ENCODE peak calls at places on chromosomes 1 and 21, in ten cellular contexts. One of them, this sample, is unnamed.

GRCh38 chr1:3731543-3731942 is 20.7 kb upstream of the CCDC27 start:
- DNase-seq in A549: no peak
- DNase-seq in T-helper 9 cell: no peak
- DNase-seq in NCI-H345: no peak
- DNase-seq in GM23248: peak
- DNase-seq in GM20000: no peak
- DNase-seq in GM23338: no peak
- DNase-seq in stimulated activated CD4-positive, alpha-beta T cell treated with anti-CD3 and anti-CD28 coated beads, TNF-alpha, amount 100 ng/mL, for 1 hour: no peak
- DNase-seq in SHP77: no peak
- DNase-seq in stomach: no peak
- DNase-seq in this sample: no peak

GRCh38 chr1:978835-979743 is 2.8 kb downstream of the PERM1 start:
- DNase-seq in stimulated activated CD4-positive, alpha-beta T cell treated with anti-CD3 and anti-CD28 coated beads, TNF-alpha, amount 100 ng/mL, for 1 hour: no peak
- DNase-seq in T-helper 9 cell: no peak
- DNase-seq in GM20000: no peak
- DNase-seq in NCI-H345: no peak
- DNase-seq in GM23338: no peak
- DNase-seq in GM23248: no peak
- DNase-seq in SHP77: no peak
- DNase-seq in A549: no peak
- DNase-seq in stomach: no peak
- DNase-seq in this sample: no peak

GRCh38 chr1:93463960-93464359 is 16.0 kb downstream of the FNBP1L start:
- DNase-seq in NCI-H345: no peak
- DNase-seq in GM20000: no peak
- DNase-seq in GM23338: no peak
- DNase-seq in T-helper 9 cell: no peak
- DNase-seq in GM23248: no peak
- DNase-seq in A549: no peak
- DNase-seq in SHP77: no peak
- DNase-seq in stomach: no peak
- DNase-seq in stimulated activated CD4-positive, alpha-beta T cell treated with anti-CD3 and anti-CD28 coated beads, TNF-alpha, amount 100 ng/mL, for 1 hour: no peak
- DNase-seq in this sample: no peak

GRCh38 chr21:37564341-37564923 is 197.9 kb downstream of the DYRK1A start:
- DNase-seq in GM23338: peak
- DNase-seq in SHP77: peak
- DNase-seq in stomach: peak
- DNase-seq in NCI-H345: peak
- DNase-seq in stimulated activated CD4-positive, alpha-beta T cell treated with anti-CD3 and anti-CD28 coated beads, TNF-alpha, amount 100 ng/mL, for 1 hour: peak
- DNase-seq in T-helper 9 cell: peak
- DNase-seq in GM20000: peak
- DNase-seq in GM23248: peak
- DNase-seq in A549: peak
- DNase-seq in this sample: no peak

GRCh38 chr1:163307479-163308171 is 14.1 kb upstream of the NUF2 start:
- DNase-seq in A549: no peak
- DNase-seq in SHP77: no peak
- DNase-seq in NCI-H345: no peak
- DNase-seq in stomach: no peak
- DNase-seq in T-helper 9 cell: no peak
- DNase-seq in GM20000: no peak
- DNase-seq in GM23338: no peak
- DNase-seq in stimulated activated CD4-positive, alpha-beta T cell treated with anti-CD3 and anti-CD28 coated beads, TNF-alpha, amount 100 ng/mL, for 1 hour: no peak
- DNase-seq in GM23248: peak
- DNase-seq in this sample: no peak

GRCh38 chr1:5563861-5564577 is 428.2 kb downstream of the NPHP4 start:
- DNase-seq in T-helper 9 cell: no peak
- DNase-seq in SHP77: no peak
- DNase-seq in stomach: no peak
- DNase-seq in GM23248: no peak
- DNase-seq in GM20000: no peak
- DNase-seq in stimulated activated CD4-positive, alpha-beta T cell treated with anti-CD3 and anti-CD28 coated beads, TNF-alpha, amount 100 ng/mL, for 1 hour: no peak
- DNase-seq in A549: no peak
- DNase-seq in GM23338: no peak
- DNase-seq in NCI-H345: no peak
- DNase-seq in this sample: no peak

GRCh38 chr1:119984771-119985170 is 84.7 kb downstream of the NOTCH2 start:
- DNase-seq in T-helper 9 cell: no peak
- DNase-seq in GM20000: no peak
- DNase-seq in NCI-H345: no peak
- DNase-seq in SHP77: no peak
- DNase-seq in stimulated activated CD4-positive, alpha-beta T cell treated with anti-CD3 and anti-CD28 coated beads, TNF-alpha, amount 100 ng/mL, for 1 hour: no peak
- DNase-seq in A549: no peak
- DNase-seq in GM23248: no peak
- DNase-seq in GM23338: no peak
- DNase-seq in stomach: no peak
- DNase-seq in this sample: no peak

GRCh38 chr1:36705629-36706028 is 222.9 kb upstream of the CSF3R start:
- DNase-seq in stimulated activated CD4-positive, alpha-beta T cell treated with anti-CD3 and anti-CD28 coated beads, TNF-alpha, amount 100 ng/mL, for 1 hour: no peak
- DNase-seq in GM20000: no peak
- DNase-seq in GM23248: no peak
- DNase-seq in T-helper 9 cell: no peak
- DNase-seq in NCI-H345: no peak
- DNase-seq in SHP77: peak
- DNase-seq in A549: no peak
- DNase-seq in stomach: no peak
- DNase-seq in GM23338: no peak
- DNase-seq in this sample: peak

GRCh38 chr1:224183591-224184312 is 712 bp downstream of the DEGS1 start:
- DNase-seq in T-helper 9 cell: peak
- DNase-seq in GM23248: peak
- DNase-seq in SHP77: peak
- DNase-seq in GM23338: peak
- DNase-seq in stomach: peak
- DNase-seq in stimulated activated CD4-positive, alpha-beta T cell treated with anti-CD3 and anti-CD28 coated beads, TNF-alpha, amount 100 ng/mL, for 1 hour: peak
- DNase-seq in A549: peak
- DNase-seq in NCI-H345: peak
- DNase-seq in GM20000: peak
- DNase-seq in this sample: peak

GRCh38 chr1:48228156-48228555 is 5.6 kb downstream of the SLC5A9 start:
- DNase-seq in GM20000: no peak
- DNase-seq in stimulated activated CD4-positive, alpha-beta T cell treated with anti-CD3 and anti-CD28 coated beads, TNF-alpha, amount 100 ng/mL, for 1 hour: no peak
- DNase-seq in A549: no peak
- DNase-seq in T-helper 9 cell: no peak
- DNase-seq in NCI-H345: no peak
- DNase-seq in GM23338: peak
- DNase-seq in stomach: no peak
- DNase-seq in GM23248: peak
- DNase-seq in SHP77: no peak
- DNase-seq in this sample: no peak

GRCh38 chr1:197156692-197157091 is 10.2 kb upstream of the ASPM start:
- DNase-seq in GM23248: peak
- DNase-seq in GM20000: no peak
- DNase-seq in stomach: no peak
- DNase-seq in A549: no peak
- DNase-seq in stimulated activated CD4-positive, alpha-beta T cell treated with anti-CD3 and anti-CD28 coated beads, TNF-alpha, amount 100 ng/mL, for 1 hour: no peak
- DNase-seq in SHP77: no peak
- DNase-seq in GM23338: peak
- DNase-seq in NCI-H345: no peak
- DNase-seq in T-helper 9 cell: no peak
- DNase-seq in this sample: no peak

GRCh38 chr1:15187175-15187810 is 33.7 kb downstream of the TMEM51 start:
- DNase-seq in stomach: no peak
- DNase-seq in NCI-H345: no peak
- DNase-seq in GM20000: no peak
- DNase-seq in stimulated activated CD4-positive, alpha-beta T cell treated with anti-CD3 and anti-CD28 coated beads, TNF-alpha, amount 100 ng/mL, for 1 hour: no peak
- DNase-seq in A549: no peak
- DNase-seq in SHP77: no peak
- DNase-seq in T-helper 9 cell: no peak
- DNase-seq in GM23248: no peak
- DNase-seq in GM23338: no peak
- DNase-seq in this sample: no peak

GRCh38 chr21:44966135-44967081 is 26.6 kb downstream of the SLX9 start:
- DNase-seq in T-helper 9 cell: no peak
- DNase-seq in SHP77: no peak
- DNase-seq in stomach: no peak
- DNase-seq in NCI-H345: no peak
- DNase-seq in GM20000: no peak
- DNase-seq in GM23248: no peak
- DNase-seq in A549: no peak
- DNase-seq in GM23338: no peak
- DNase-seq in stimulated activated CD4-positive, alpha-beta T cell treated with anti-CD3 and anti-CD28 coated beads, TNF-alpha, amount 100 ng/mL, for 1 hour: no peak
- DNase-seq in this sample: no peak

GRCh38 chr1:115507256-115507589 is 134.5 kb upstream of the VANGL1 start:
- DNase-seq in NCI-H345: no peak
- DNase-seq in A549: no peak
- DNase-seq in stomach: no peak
- DNase-seq in GM20000: no peak
- DNase-seq in SHP77: peak
- DNase-seq in T-helper 9 cell: no peak
- DNase-seq in stimulated activated CD4-positive, alpha-beta T cell treated with anti-CD3 and anti-CD28 coated beads, TNF-alpha, amount 100 ng/mL, for 1 hour: no peak
- DNase-seq in GM23338: peak
- DNase-seq in GM23248: peak
- DNase-seq in this sample: peak

GRCh38 chr1:160257411-160258015 is 4.8 kb downstream of the DCAF8 start:
- DNase-seq in GM23248: no peak
- DNase-seq in stimulated activated CD4-positive, alpha-beta T cell treated with anti-CD3 and anti-CD28 coated beads, TNF-alpha, amount 100 ng/mL, for 1 hour: no peak
- DNase-seq in GM20000: no peak
- DNase-seq in GM23338: peak
- DNase-seq in SHP77: no peak
- DNase-seq in T-helper 9 cell: no peak
- DNase-seq in stomach: no peak
- DNase-seq in A549: no peak
- DNase-seq in NCI-H345: no peak
- DNase-seq in this sample: no peak

GRCh38 chr1:224513383-224513782 is 78.8 kb upstream of the WDR26 start:
- DNase-seq in GM20000: no peak
- DNase-seq in T-helper 9 cell: no peak
- DNase-seq in SHP77: no peak
- DNase-seq in stimulated activated CD4-positive, alpha-beta T cell treated with anti-CD3 and anti-CD28 coated beads, TNF-alpha, amount 100 ng/mL, for 1 hour: no peak
- DNase-seq in NCI-H345: no peak
- DNase-seq in stomach: no peak
- DNase-seq in A549: no peak
- DNase-seq in GM23248: no peak
- DNase-seq in GM23338: peak
- DNase-seq in this sample: no peak

GRCh38 chr1:40450491-40451237 is 388 bp downstream of the ZFP69B start:
- DNase-seq in GM20000: peak
- DNase-seq in GM23338: peak
- DNase-seq in stomach: peak
- DNase-seq in A549: peak
- DNase-seq in SHP77: no peak
- DNase-seq in NCI-H345: no peak
- DNase-seq in T-helper 9 cell: peak
- DNase-seq in GM23248: peak
- DNase-seq in stimulated activated CD4-positive, alpha-beta T cell treated with anti-CD3 and anti-CD28 coated beads, TNF-alpha, amount 100 ng/mL, for 1 hour: peak
- DNase-seq in this sample: peak

GRCh38 chr1:17212487-17213121 is 7.7 kb downstream of the PADI1 start:
- DNase-seq in stomach: peak
- DNase-seq in GM23338: peak
- DNase-seq in T-helper 9 cell: peak
- DNase-seq in GM23248: peak
- DNase-seq in NCI-H345: peak
- DNase-seq in GM20000: no peak
- DNase-seq in A549: no peak
- DNase-seq in SHP77: no peak
- DNase-seq in stimulated activated CD4-positive, alpha-beta T cell treated with anti-CD3 and anti-CD28 coated beads, TNF-alpha, amount 100 ng/mL, for 1 hour: peak
- DNase-seq in this sample: no peak

GRCh38 chr21:15370576-15370975 is 305.8 kb upstream of the NRIP1 start:
- DNase-seq in SHP77: no peak
- DNase-seq in A549: no peak
- DNase-seq in NCI-H345: no peak
- DNase-seq in stomach: no peak
- DNase-seq in GM23338: no peak
- DNase-seq in GM20000: no peak
- DNase-seq in T-helper 9 cell: no peak
- DNase-seq in GM23248: no peak
- DNase-seq in stimulated activated CD4-positive, alpha-beta T cell treated with anti-CD3 and anti-CD28 coated beads, TNF-alpha, amount 100 ng/mL, for 1 hour: no peak
- DNase-seq in this sample: no peak

GRCh38 chr1:101371259-101371658 is 134.4 kb downstream of the S1PR1 start:
- DNase-seq in T-helper 9 cell: no peak
- DNase-seq in NCI-H345: no peak
- DNase-seq in GM23248: peak
- DNase-seq in GM20000: peak
- DNase-seq in stimulated activated CD4-positive, alpha-beta T cell treated with anti-CD3 and anti-CD28 coated beads, TNF-alpha, amount 100 ng/mL, for 1 hour: no peak
- DNase-seq in A549: peak
- DNase-seq in stomach: no peak
- DNase-seq in SHP77: no peak
- DNase-seq in GM23338: no peak
- DNase-seq in this sample: no peak

GRCh38 chr1:183850852-183851251 is 45.9 kb downstream of the RGL1 start:
- DNase-seq in NCI-H345: no peak
- DNase-seq in T-helper 9 cell: no peak
- DNase-seq in stomach: no peak
- DNase-seq in GM23248: no peak
- DNase-seq in SHP77: no peak
- DNase-seq in stimulated activated CD4-positive, alpha-beta T cell treated with anti-CD3 and anti-CD28 coated beads, TNF-alpha, amount 100 ng/mL, for 1 hour: no peak
- DNase-seq in GM23338: no peak
- DNase-seq in A549: no peak
- DNase-seq in GM20000: no peak
- DNase-seq in this sample: no peak

GRCh38 chr1:95138223-95138622 is 21.1 kb downstream of the TLCD4 start:
- DNase-seq in stimulated activated CD4-positive, alpha-beta T cell treated with anti-CD3 and anti-CD28 coated beads, TNF-alpha, amount 100 ng/mL, for 1 hour: no peak
- DNase-seq in T-helper 9 cell: no peak
- DNase-seq in GM20000: no peak
- DNase-seq in NCI-H345: no peak
- DNase-seq in A549: no peak
- DNase-seq in stomach: no peak
- DNase-seq in GM23248: no peak
- DNase-seq in SHP77: no peak
- DNase-seq in GM23338: no peak
- DNase-seq in this sample: no peak

GRCh38 chr1:150528196-150528595 is 12.6 kb downstream of the FALEC start:
- DNase-seq in A549: no peak
- DNase-seq in SHP77: no peak
- DNase-seq in stimulated activated CD4-positive, alpha-beta T cell treated with anti-CD3 and anti-CD28 coated beads, TNF-alpha, amount 100 ng/mL, for 1 hour: no peak
- DNase-seq in stomach: no peak
- DNase-seq in GM20000: no peak
- DNase-seq in GM23338: no peak
- DNase-seq in NCI-H345: no peak
- DNase-seq in T-helper 9 cell: no peak
- DNase-seq in GM23248: peak
- DNase-seq in this sample: no peak

GRCh38 chr1:167697667-167698141 is 24.1 kb upstream of the MPZL1 start:
- DNase-seq in GM20000: no peak
- DNase-seq in NCI-H345: peak
- DNase-seq in stomach: peak
- DNase-seq in SHP77: no peak
- DNase-seq in GM23338: no peak
- DNase-seq in A549: no peak
- DNase-seq in T-helper 9 cell: no peak
- DNase-seq in stimulated activated CD4-positive, alpha-beta T cell treated with anti-CD3 and anti-CD28 coated beads, TNF-alpha, amount 100 ng/mL, for 1 hour: no peak
- DNase-seq in GM23248: no peak
- DNase-seq in this sample: no peak

GRCh38 chr1:11567244-11568065 is 86.8 kb downstream of the FBXO2 start:
- DNase-seq in stimulated activated CD4-positive, alpha-beta T cell treated with anti-CD3 and anti-CD28 coated beads, TNF-alpha, amount 100 ng/mL, for 1 hour: no peak
- DNase-seq in GM23248: no peak
- DNase-seq in A549: no peak
- DNase-seq in T-helper 9 cell: no peak
- DNase-seq in NCI-H345: no peak
- DNase-seq in GM20000: no peak
- DNase-seq in GM23338: no peak
- DNase-seq in stomach: no peak
- DNase-seq in SHP77: peak
- DNase-seq in this sample: no peak

GRCh38 chr1:61082336-61083013 is at the start of gene NFIA:
- DNase-seq in stimulated activated CD4-positive, alpha-beta T cell treated with anti-CD3 and anti-CD28 coated beads, TNF-alpha, amount 100 ng/mL, for 1 hour: no peak
- DNase-seq in A549: peak
- DNase-seq in T-helper 9 cell: peak
- DNase-seq in stomach: peak
- DNase-seq in SHP77: peak
- DNase-seq in NCI-H345: peak
- DNase-seq in GM23338: peak
- DNase-seq in GM23248: peak
- DNase-seq in GM20000: peak
- DNase-seq in this sample: peak

GRCh38 chr1:36894824-36895223 is 139.5 kb downstream of the GRIK3 start:
- DNase-seq in stomach: no peak
- DNase-seq in SHP77: no peak
- DNase-seq in NCI-H345: no peak
- DNase-seq in GM23338: no peak
- DNase-seq in stimulated activated CD4-positive, alpha-beta T cell treated with anti-CD3 and anti-CD28 coated beads, TNF-alpha, amount 100 ng/mL, for 1 hour: no peak
- DNase-seq in A549: no peak
- DNase-seq in GM23248: no peak
- DNase-seq in T-helper 9 cell: no peak
- DNase-seq in GM20000: no peak
- DNase-seq in this sample: no peak

GRCh38 chr1:13793088-13793730 is 93.2 kb downstream of the PRDM2 start:
- DNase-seq in GM20000: peak
- DNase-seq in GM23338: no peak
- DNase-seq in NCI-H345: no peak
- DNase-seq in SHP77: no peak
- DNase-seq in T-helper 9 cell: no peak
- DNase-seq in GM23248: no peak
- DNase-seq in stomach: no peak
- DNase-seq in stimulated activated CD4-positive, alpha-beta T cell treated with anti-CD3 and anti-CD28 coated beads, TNF-alpha, amount 100 ng/mL, for 1 hour: no peak
- DNase-seq in A549: no peak
- DNase-seq in this sample: no peak